ENCODE peak calls at places on chromosomes 3 and 15, in four cellular contexts. T is K562, J is HepG2, Y is GM12878. E is an unnamed sample.

GRCh38 chr3:100915706-100916105 is 77.5 kb downstream of the ABI3BP start:
- DNase-seq in T (no peak), J (no peak), Y (no peak), E (no peak)

GRCh38 chr3:108037770-108038169 is 53.1 kb downstream of the CD47 start:
- DNase-seq in Y (no peak), T (no peak), J (no peak), E (no peak)

GRCh38 chr3:23650371-23651140 is 155.2 kb upstream of the UBE2E1 start:
- DNase-seq in Y (no peak), J (no peak), T (no peak), E (no peak)

GRCh38 chr3:128273116-128273840 is 120.0 kb downstream of the EEFSEC start:
- DNase-seq in J (no peak), Y (no peak), T (no peak), E (no peak)

GRCh38 chr3:148643389-148643840 is 54.3 kb upstream of the AGTR1 start:
- DNase-seq in Y (no peak), J (no peak), T (no peak), E (no peak)

GRCh38 chr3:89238836-89239235 is 131.4 kb downstream of the EPHA3 start:
- DNase-seq in T (no peak), Y (no peak), J (no peak), E (no peak)

GRCh38 chr15:41417812-41418211 is 917 bp downstream of the RTF1 start:
- DNase-seq in T (peak; percentile 37), J (no peak), Y (no peak), E (no peak)

GRCh38 chr15:56225520-56225919 is 18.2 kb downstream of the RFX7 start:
- DNase-seq in J (no peak), T (no peak), Y (no peak), E (no peak)

GRCh38 chr3:34882764-34883163 is 756.6 kb upstream of the ARPP21 start:
- DNase-seq in J (no peak), T (no peak), Y (no peak), E (no peak)

GRCh38 chr3:129577356-129577755 is 29.1 kb downstream of the PLXND1 start:
- DNase-seq in J (no peak), T (no peak), Y (no peak), E (no peak)

GRCh38 chr15:52252781-52253180 is 42.8 kb downstream of the MYO5C start:
- DNase-seq in J (peak; percentile 35), Y (no peak), T (peak; percentile 8), E (no peak)

GRCh38 chr15:92608866-92609700 is 46.5 kb downstream of the FAM174B start:
- DNase-seq in J (no peak), Y (no peak), T (no peak), E (no peak)

GRCh38 chr15:92603278-92603677 is 52.3 kb downstream of the FAM174B start:
- DNase-seq in Y (no peak), J (no peak), T (no peak), E (no peak)

GRCh38 chr15:92603743-92604470 is 51.7 kb downstream of the FAM174B start:
- DNase-seq in J (no peak), Y (no peak), T (no peak), E (no peak)

GRCh38 chr15:92605225-92605944 is 50.2 kb downstream of the FAM174B start:
- DNase-seq in J (no peak), Y (no peak), T (no peak), E (no peak)

DNA sequence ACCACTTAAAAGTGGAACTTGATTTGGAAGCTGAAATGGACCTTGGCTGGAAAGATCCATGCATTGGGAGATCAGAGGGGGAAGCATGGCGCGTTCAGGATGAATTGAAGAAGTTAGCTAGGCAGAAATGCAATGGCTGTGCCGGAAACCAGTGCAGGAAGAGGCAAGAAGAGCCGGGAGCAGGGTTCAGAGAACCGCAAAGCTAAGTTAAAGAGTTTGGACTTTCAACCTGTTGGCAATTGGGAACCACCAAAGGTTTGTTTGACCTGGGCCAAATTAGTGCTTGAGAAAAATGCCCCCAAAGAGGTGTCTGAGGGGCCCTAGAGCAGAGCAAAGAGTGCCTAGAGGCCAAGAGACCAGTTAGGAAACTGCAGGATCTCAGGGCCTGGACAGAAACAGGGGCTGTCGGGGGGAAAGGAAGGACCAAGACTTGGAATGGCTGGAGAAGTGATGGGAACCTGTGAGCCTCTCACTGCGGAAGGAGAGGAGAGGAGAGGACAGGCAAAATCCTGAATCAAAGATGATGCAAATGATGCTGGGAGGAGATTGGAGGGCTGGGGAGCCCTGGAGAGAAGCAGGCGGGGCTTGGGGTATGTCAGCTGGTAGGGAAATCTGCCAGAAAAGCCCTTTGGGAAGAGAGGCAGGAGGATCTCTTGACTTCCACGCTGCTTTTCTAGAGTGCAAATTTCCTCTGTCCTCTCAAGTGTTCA is 49.3 kb downstream of the FAM174B start:
- DNase-seq in J (no peak), T (no peak), Y (no peak), E (no peak)
- TF ChIP-seq SP1 in J (no peak), T (no peak), Y (no peak), E (no peak)

GRCh38 chr3:42658091-42658770 is 4.7 kb downstream of the ZBTB47 start:
- DNase-seq in Y (no peak), T (no peak), J (no peak), E (no peak)
- TF ChIP-seq FOXK2 in Y (no peak), T (no peak), J (no peak), E (no peak)

GRCh38 chr3:46867550-46867898 is 4.3 kb upstream of the MYL3 start:
- DNase-seq in Y (no peak), J (no peak), T (no peak), E (no peak)
- TF ChIP-seq FOXM1 in Y (no peak), J (no peak), T (no peak), E (no peak)

GRCh38 chr3:126537116-126537729 is 13.3 kb downstream of the CHST13 start:
- DNase-seq in Y (no peak), J (no peak), T (no peak), E (no peak)

GRCh38 chr3:126539558-126540250 is 15.7 kb downstream of the CHST13 start:
- DNase-seq in T (no peak), Y (no peak), J (no peak), E (no peak)

GRCh38 chr3:126538966-126539365 is 15.0 kb downstream of the CHST13 start:
- DNase-seq in Y (no peak), T (no peak), J (no peak), E (no peak)

GRCh38 chr3:126537730-126538281 is 13.9 kb downstream of the CHST13 start:
- DNase-seq in J (no peak), Y (no peak), T (no peak), E (no peak)

DNA sequence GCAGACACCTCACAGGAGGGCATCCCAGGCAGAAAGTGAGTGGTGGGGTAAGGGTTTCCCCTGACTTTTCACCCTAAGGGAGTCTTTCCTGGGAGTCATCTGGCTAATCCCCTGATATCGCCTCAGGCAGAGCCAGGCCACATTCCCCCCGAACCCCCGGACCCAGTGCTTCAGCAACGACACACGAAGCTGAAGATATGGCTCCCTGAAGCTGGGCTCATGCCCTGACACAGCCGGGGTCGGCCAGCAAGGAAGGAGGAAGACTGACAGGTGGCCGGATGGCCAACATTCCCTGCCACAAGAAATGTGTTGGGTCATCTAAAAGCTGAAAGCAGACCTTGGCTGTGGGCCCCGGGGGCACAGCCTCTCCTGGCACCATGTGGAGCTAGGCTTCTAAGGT is 14.4 kb downstream of the CHST13 start:
- DNase-seq in Y (no peak), T (no peak), J (no peak), E (no peak)
- TF ChIP-seq SP1 in Y (no peak), T (no peak), J (no peak), E (no peak)

GRCh38 chr3:155747286-155747685 is 2.4 kb upstream of the PLCH1 start:
- DNase-seq in T (no peak), Y (no peak), J (peak; percentile 37), E (no peak)
- TF ChIP-seq FOXK2 in T (no peak), Y (no peak), J (no peak), E (no peak)

E was measured in HEK293T.